ENCODE peak calls at places on chromosome 4, in six cellular contexts. I, J, X, Y, A and Z are unnamed samples.

GRCh38 chr4:20773144-20773997 is 73.1 kb downstream of the PACRGL start:
- DNase-seq in A (peak; percentile 63), I (no peak), J (peak; percentile 56), Y (no peak), X (peak; percentile 54), Z (peak; percentile 1)

GRCh38 chr4:84582988-84583870 is at the start of gene CDS1:
- DNase-seq in A (no peak), J (peak; percentile 85), X (no peak), I (no peak), Y (peak; percentile 14), Z (no peak)

GRCh38 chr4:141309864-141310263 is 89.2 kb downstream of the ZNF330 start:
- DNase-seq in J (no peak), Y (no peak), A (no peak), X (no peak), I (no peak), Z (no peak)

GRCh38 chr4:155008389-155008788 is 200.0 kb upstream of the NPY2R start:
- DNase-seq in J (no peak), I (no peak), X (no peak), A (no peak), Y (no peak), Z (no peak)

GRCh38 chr4:185817403-185817818 is 5.4 kb upstream of the SORBS2 start:
- DNase-seq in Y (peak; percentile 66), A (no peak), I (no peak), J (peak; percentile 99), X (no peak), Z (no peak)

GRCh38 chr4:76023381-76023780 is at the start of gene CXCL10:
- DNase-seq in A (no peak), I (no peak), X (peak; percentile 82), J (no peak), Y (no peak), Z (no peak)

GRCh38 chr4:89129080-89129640 is 17.8 kb downstream of the TIGD2 start:
- DNase-seq in X (peak; percentile 74), A (no peak), J (no peak), I (no peak), Y (no peak), Z (peak; percentile 32)

GRCh38 chr4:87092389-87093141 is 127.9 kb downstream of the KLHL8 start:
- DNase-seq in I (no peak), A (peak; percentile 57), J (peak; percentile 98), X (peak; percentile 91), Y (peak; percentile 52), Z (no peak)

GRCh38 chr4:77047037-77047436 is 28.8 kb downstream of the CCNI start:
- DNase-seq in X (peak; percentile 44), Y (no peak), I (no peak), J (no peak), A (no peak), Z (no peak)

GRCh38 chr4:107131295-107131694 is 95.2 kb upstream of the DKK2 start:
- DNase-seq in X (peak; percentile 6), A (no peak), I (no peak), J (no peak), Y (no peak), Z (no peak)

GRCh38 chr4:154626793-154627484 is 14.5 kb upstream of the FGG start:
- DNase-seq in I (no peak), X (peak; percentile 6), Y (peak; percentile 23), J (peak; percentile 82), A (peak; percentile 7), Z (no peak)

DNA sequence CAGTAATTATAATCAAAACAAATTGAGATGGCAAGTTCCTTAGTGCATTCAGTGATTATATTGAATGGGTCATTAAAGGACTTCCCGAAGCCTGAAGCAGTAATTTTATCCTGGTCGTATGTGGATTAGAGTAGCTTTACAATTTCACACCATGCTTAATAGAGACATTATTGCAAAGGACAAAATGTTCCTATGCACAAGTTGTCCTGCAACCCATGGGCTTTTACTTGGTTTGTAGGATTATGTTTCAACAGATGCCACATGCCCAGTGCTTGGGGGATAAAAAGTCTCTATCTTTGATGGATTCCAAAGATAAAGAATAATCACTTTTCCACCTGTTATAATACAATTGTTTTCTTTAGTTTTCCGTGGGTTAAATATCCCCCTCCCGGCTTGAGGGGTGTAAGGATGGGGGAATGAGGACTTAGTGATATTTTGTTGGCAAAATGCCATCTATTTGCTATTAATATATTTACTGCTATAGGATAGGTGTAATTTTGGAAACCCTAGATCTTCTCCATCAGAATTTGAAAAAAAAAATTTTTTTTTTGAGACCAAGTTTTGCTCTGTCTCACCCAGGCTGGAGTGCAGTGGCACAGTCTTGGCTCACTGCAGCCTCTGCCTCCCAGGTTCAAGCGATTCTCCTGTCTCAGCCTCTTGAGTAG is 156.5 kb upstream of the ETNPPL start:
- DNase-seq in J (no peak), I (no peak), X (no peak), A (no peak), Y (no peak), Z (no peak)
- TF ChIP-seq CTCF in J (no peak), I (no peak), X (no peak), A (no peak), Y (no peak), Z (no peak)

DNA sequence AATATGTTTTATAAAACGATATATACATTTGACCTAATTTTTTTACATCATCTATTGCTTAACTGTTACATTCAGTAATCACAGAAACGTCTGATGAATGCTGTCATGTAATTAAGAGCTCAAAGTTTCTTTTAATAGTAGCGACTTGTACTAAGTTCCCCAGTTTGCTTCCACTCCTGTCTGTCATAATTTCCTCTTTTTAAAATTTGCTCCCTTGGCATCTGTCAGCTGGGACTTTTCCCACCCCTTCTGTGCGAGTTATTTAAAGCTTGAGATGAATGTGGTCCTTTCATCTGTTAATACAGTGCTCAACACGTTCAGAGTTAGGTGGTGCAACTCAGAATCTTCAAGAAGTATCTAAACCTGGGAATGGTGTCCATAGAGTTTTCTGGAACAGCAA is 1.2 kb downstream of the RAP1GDS1 start:
- DNase-seq in Y (no peak), J (no peak), X (no peak), A (no peak), I (no peak), Z (no peak)
- H3K4me3 ChIP-seq in Y (peak overlapping the region; percentile 86), J (peak overlapping the region; percentile 80), X (peak overlapping the region; percentile 95), A (peak overlapping the region; percentile 77), I (peak overlapping the region; percentile 96), Z (peak overlapping the region; percentile 90)

GRCh38 chr4:145605941-145606340 is 13.2 kb upstream of the MMAA start:
- DNase-seq in X (no peak), Y (no peak), J (no peak), A (no peak), I (no peak), Z (no peak)

DNA sequence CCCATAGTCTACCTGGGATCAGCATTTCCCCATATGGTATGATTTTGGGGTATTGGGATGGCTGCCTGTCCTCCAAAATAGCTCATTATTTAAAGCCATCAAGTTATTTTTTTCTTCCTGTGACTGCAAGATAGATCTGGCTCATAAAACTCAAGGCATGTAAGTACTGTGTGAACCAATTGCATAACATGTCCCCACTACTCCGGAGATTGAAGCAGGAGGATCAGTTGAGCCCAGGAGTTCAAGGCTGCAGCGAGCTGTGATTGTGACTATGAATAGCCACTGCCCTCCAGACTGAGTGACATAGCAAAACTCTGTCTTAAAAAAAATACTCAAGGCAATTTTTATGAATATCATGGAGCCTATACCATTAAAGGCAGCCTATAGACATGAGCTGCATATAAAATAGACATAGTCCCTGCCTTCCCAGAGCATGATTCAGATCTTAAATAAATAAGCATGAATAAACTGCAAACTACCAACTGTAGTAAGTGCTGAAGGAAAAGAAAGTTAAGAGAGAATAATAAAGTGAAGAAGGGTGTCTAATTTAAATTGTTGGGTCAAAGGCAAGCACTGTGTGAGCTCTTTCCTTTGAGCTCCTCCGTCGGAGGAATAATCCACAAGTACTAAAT is 16.9 kb upstream of the MMAA start:
- DNase-seq in X (peak; percentile 25), Y (no peak), J (no peak), I (no peak), A (no peak), Z (no peak)
- H3K36me3 ChIP-seq in X (no peaks in the 10 kb centered on the region), Y (no peaks in the 10 kb centered on the region), J (no peaks in the 10 kb centered on the region), I (no peaks in the 10 kb centered on the region), A (no peaks in the 10 kb centered on the region), Z (no peaks in the 10 kb centered on the region)

GRCh38 chr4:139281212-139281611 is 1.2 kb upstream of the MGARP start:
- DNase-seq in I (no peak), A (no peak), J (no peak), Y (no peak), X (no peak), Z (no peak)
- TF ChIP-seq CTCF in I (no peak), A (no peak), J (no peak), Y (no peak), X (no peak), Z (no peak)